ENCODE peak calls at places on chromosomes 16 and 17, in seven cellular contexts. One of them, this sample, is unnamed.

GRCh38 chr16:46817961-46818360 is 13.0 kb downstream of the C16orf87 start:
- DNase-seq in mammary epithelial cell: no peak
- DNase-seq in lung: no peak
- DNase-seq in BE2C: no peak
- DNase-seq in GM12878: no peak
- DNase-seq in choroid plexus epithelial cell: peak
- DNase-seq in IMR-90: peak
- DNase-seq in this sample: no peak

GRCh38 chr16:49499018-49499785 is 125.6 kb downstream of the C16orf78 start:
- DNase-seq in GM12878: no peak
- DNase-seq in IMR-90: no peak
- DNase-seq in choroid plexus epithelial cell: no peak
- DNase-seq in BE2C: no peak
- DNase-seq in lung: no peak
- DNase-seq in mammary epithelial cell: no peak
- DNase-seq in this sample: no peak

GRCh38 chr16:10180771-10181163 is 1.5 kb downstream of the GRIN2A start:
- DNase-seq in BE2C: peak
- DNase-seq in mammary epithelial cell: no peak
- DNase-seq in GM12878: no peak
- DNase-seq in lung: no peak
- DNase-seq in IMR-90: no peak
- DNase-seq in choroid plexus epithelial cell: no peak
- DNase-seq in this sample: no peak

GRCh38 chr16:74611721-74612120 is 4.8 kb upstream of the GLG1 start:
- DNase-seq in choroid plexus epithelial cell: peak
- DNase-seq in mammary epithelial cell: no peak
- DNase-seq in lung: no peak
- DNase-seq in BE2C: no peak
- DNase-seq in IMR-90: peak
- DNase-seq in GM12878: no peak
- DNase-seq in this sample: no peak

GRCh38 chr17:37479025-37479424 is 10.7 kb upstream of the DUSP14 start:
- DNase-seq in lung: no peak
- DNase-seq in BE2C: no peak
- DNase-seq in choroid plexus epithelial cell: no peak
- DNase-seq in mammary epithelial cell: no peak
- DNase-seq in GM12878: no peak
- DNase-seq in IMR-90: no peak
- DNase-seq in this sample: no peak

GRCh38 chr17:60103957-60104356 is 25.2 kb upstream of the HEATR6 start:
- DNase-seq in IMR-90: no peak
- DNase-seq in GM12878: no peak
- DNase-seq in choroid plexus epithelial cell: no peak
- DNase-seq in lung: peak
- DNase-seq in BE2C: no peak
- DNase-seq in mammary epithelial cell: no peak
- DNase-seq in this sample: no peak

GRCh38 chr17:30290696-30291570 is 811 bp downstream of the BLMH start:
- DNase-seq in GM12878: no peak
- DNase-seq in BE2C: peak
- DNase-seq in IMR-90: peak
- DNase-seq in choroid plexus epithelial cell: peak
- DNase-seq in mammary epithelial cell: peak
- DNase-seq in lung: peak
- DNase-seq in this sample: peak

GRCh38 chr16:1631931-1632637 is 19.9 kb downstream of the CRAMP1 start:
- DNase-seq in mammary epithelial cell: no peak
- DNase-seq in BE2C: no peak
- DNase-seq in lung: no peak
- DNase-seq in IMR-90: no peak
- DNase-seq in choroid plexus epithelial cell: no peak
- DNase-seq in GM12878: no peak
- DNase-seq in this sample: no peak

GRCh38 chr16:2986623-2987188 is 6.5 kb upstream of the PKMYT1 start:
- DNase-seq in lung: no peak
- DNase-seq in GM12878: no peak
- DNase-seq in mammary epithelial cell: no peak
- DNase-seq in BE2C: no peak
- DNase-seq in IMR-90: no peak
- DNase-seq in choroid plexus epithelial cell: no peak
- DNase-seq in this sample: no peak

GRCh38 chr17:15944720-15945492 is at the start of gene ADORA2B:
- DNase-seq in mammary epithelial cell: peak
- DNase-seq in IMR-90: peak
- DNase-seq in BE2C: peak
- DNase-seq in lung: peak
- DNase-seq in GM12878: no peak
- DNase-seq in choroid plexus epithelial cell: peak
- DNase-seq in this sample: peak

GRCh38 chr16:82715833-82716232 is 89.1 kb downstream of the CDH13 start:
- DNase-seq in choroid plexus epithelial cell: no peak
- DNase-seq in mammary epithelial cell: peak
- DNase-seq in BE2C: no peak
- DNase-seq in GM12878: no peak
- DNase-seq in lung: no peak
- DNase-seq in IMR-90: no peak
- DNase-seq in this sample: no peak

GRCh38 chr17:21019976-21020575 is 22.7 kb downstream of the USP22 start:
- DNase-seq in IMR-90: no peak
- DNase-seq in GM12878: no peak
- DNase-seq in BE2C: peak
- DNase-seq in mammary epithelial cell: no peak
- DNase-seq in lung: no peak
- DNase-seq in choroid plexus epithelial cell: peak
- DNase-seq in this sample: no peak

GRCh38 chr16:85958731-85959130 is 59.8 kb downstream of the IRF8 start:
- DNase-seq in lung: no peak
- DNase-seq in mammary epithelial cell: no peak
- DNase-seq in choroid plexus epithelial cell: no peak
- DNase-seq in GM12878: no peak
- DNase-seq in IMR-90: no peak
- DNase-seq in BE2C: no peak
- DNase-seq in this sample: no peak
- TF ChIP-seq CTCF in lung: no peak
- TF ChIP-seq CTCF in mammary epithelial cell: no peak
- TF ChIP-seq CTCF in choroid plexus epithelial cell: no peak
- TF ChIP-seq CTCF in GM12878: no peak
- TF ChIP-seq CTCF in IMR-90: no peak
- TF ChIP-seq CTCF in BE2C: no peak
- TF ChIP-seq CTCF in this sample: no peak

DNA sequence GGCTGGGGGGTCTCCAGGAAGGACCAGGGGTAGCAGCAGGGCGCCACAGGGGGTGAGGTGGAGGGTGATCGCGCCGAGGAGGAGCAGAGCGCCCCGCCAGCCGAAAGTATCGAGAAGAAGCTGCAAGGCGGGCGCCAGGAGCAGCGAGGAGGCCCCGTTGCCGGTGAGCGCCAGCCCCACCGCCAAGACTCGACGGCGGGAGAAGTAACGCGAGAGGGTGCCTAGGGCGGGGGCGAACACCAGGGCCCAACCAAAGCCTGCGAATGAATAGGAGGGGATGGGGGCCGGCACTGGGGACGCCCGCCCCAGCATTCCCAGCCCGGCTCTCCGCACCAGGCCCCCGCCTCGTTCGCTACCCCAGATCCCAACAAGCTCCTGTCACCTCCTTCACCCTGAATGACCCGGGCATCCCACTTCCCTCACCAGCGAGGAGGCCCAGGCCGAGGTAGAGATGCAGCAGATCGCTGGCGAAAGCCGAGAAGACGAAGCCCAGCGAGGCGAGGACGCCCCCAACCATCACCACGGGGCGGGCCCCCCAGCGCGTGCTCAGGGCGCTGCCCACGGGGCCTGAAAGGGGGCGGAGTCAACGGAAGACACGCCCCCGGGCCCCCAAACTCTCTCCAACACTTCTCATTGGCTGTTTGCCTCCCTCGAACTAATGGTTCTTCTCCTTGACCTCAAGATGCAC is 1.2 kb downstream of the SLC16A11 start:
- DNase-seq in lung: no peak
- DNase-seq in choroid plexus epithelial cell: peak
- DNase-seq in BE2C: no peak
- DNase-seq in IMR-90: no peak
- DNase-seq in GM12878: no peak
- DNase-seq in mammary epithelial cell: no peak
- DNase-seq in this sample: no peak
- H3K4me3 ChIP-seq in lung: peak
- H3K4me3 ChIP-seq in choroid plexus epithelial cell: peak
- H3K4me3 ChIP-seq in BE2C: no peak
- H3K4me3 ChIP-seq in IMR-90: no peak
- H3K4me3 ChIP-seq in GM12878: peak
- H3K4me3 ChIP-seq in mammary epithelial cell: no peak
- H3K4me3 ChIP-seq in this sample: peak

GRCh38 chr16:15810949-15811348 is 45.9 kb downstream of the MYH11 start:
- DNase-seq in mammary epithelial cell: no peak
- DNase-seq in choroid plexus epithelial cell: no peak
- DNase-seq in BE2C: no peak
- DNase-seq in GM12878: no peak
- DNase-seq in lung: no peak
- DNase-seq in IMR-90: no peak
- DNase-seq in this sample: no peak
- TF ChIP-seq CTCF in mammary epithelial cell: no peak
- TF ChIP-seq CTCF in choroid plexus epithelial cell: no peak
- TF ChIP-seq CTCF in BE2C: no peak
- TF ChIP-seq CTCF in GM12878: no peak
- TF ChIP-seq CTCF in lung: no peak
- TF ChIP-seq CTCF in IMR-90: no peak
- TF ChIP-seq CTCF in this sample: no peak

GRCh38 chr17:49741009-49741691 is 22.8 kb downstream of the FAM117A start:
- DNase-seq in choroid plexus epithelial cell: peak
- DNase-seq in lung: no peak
- DNase-seq in BE2C: no peak
- DNase-seq in GM12878: no peak
- DNase-seq in mammary epithelial cell: peak
- DNase-seq in IMR-90: peak
- DNase-seq in this sample: peak
- H3K4me3 ChIP-seq in choroid plexus epithelial cell: no peak
- H3K4me3 ChIP-seq in lung: no peak
- H3K4me3 ChIP-seq in BE2C: no peak
- H3K4me3 ChIP-seq in GM12878: peak
- H3K4me3 ChIP-seq in mammary epithelial cell: no peak
- H3K4me3 ChIP-seq in IMR-90: no peak
- H3K4me3 ChIP-seq in this sample: no peak

DNA sequence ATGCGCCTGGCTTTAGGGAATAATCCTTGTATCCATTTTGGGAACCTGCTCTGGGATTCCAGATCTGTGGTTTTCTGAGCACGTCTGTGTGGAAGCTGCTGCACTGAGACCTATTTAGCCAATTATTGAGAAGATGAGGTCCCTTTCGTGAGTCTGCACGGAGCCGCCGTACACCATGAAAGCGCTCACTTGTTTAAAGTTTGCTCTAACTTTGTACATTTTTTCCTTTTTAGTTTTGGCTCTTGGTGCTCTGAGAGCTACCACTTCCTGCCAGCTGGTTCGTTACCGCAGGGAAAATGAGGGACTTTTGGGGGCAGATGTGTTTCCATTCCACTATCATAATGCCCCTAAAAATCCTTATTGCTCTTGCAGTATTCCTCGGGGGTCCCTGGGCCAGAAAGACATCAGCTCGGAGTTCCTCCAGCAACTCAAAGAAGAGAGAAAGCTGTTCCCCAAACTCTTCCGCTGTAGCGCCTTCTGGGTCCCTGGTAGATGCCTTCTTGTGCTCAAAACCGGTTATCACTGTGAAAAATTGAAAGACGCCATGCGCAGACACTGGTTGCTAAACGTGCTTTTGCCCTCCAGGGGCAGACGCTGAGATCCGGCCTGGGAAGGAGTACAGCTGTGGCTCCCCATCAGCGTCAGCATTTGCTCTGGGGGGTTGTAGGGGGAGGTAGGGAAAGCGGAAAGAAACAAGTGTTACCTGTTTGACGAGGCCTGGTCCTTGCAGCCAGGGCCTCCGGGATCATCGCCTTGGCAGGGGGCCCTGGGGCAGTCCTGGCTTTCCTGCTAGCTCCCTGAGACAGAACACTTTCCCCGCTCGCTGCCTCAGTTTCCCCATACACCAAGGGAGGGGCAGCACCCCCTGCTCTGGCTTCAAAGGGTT is 238.1 kb downstream of the MRTFB start:
- DNase-seq in choroid plexus epithelial cell: no peak
- DNase-seq in IMR-90: peak
- DNase-seq in BE2C: peak
- DNase-seq in mammary epithelial cell: peak
- DNase-seq in lung: no peak
- DNase-seq in GM12878: no peak
- DNase-seq in this sample: peak
- TF ChIP-seq CTCF in choroid plexus epithelial cell: no peak
- TF ChIP-seq CTCF in IMR-90: no peak
- TF ChIP-seq CTCF in BE2C: peak
- TF ChIP-seq CTCF in mammary epithelial cell: peak
- TF ChIP-seq CTCF in lung: no peak
- TF ChIP-seq CTCF in GM12878: peak
- TF ChIP-seq CTCF in this sample: peak

GRCh38 chr17:71024969-71025368 is 855.6 kb downstream of the KCNJ2 start:
- DNase-seq in IMR-90: no peak
- DNase-seq in mammary epithelial cell: no peak
- DNase-seq in choroid plexus epithelial cell: no peak
- DNase-seq in GM12878: no peak
- DNase-seq in BE2C: no peak
- DNase-seq in lung: no peak
- DNase-seq in this sample: no peak
- H3K4me3 ChIP-seq in IMR-90: no peak
- H3K4me3 ChIP-seq in mammary epithelial cell: no peak
- H3K4me3 ChIP-seq in choroid plexus epithelial cell: no peak
- H3K4me3 ChIP-seq in GM12878: no peak
- H3K4me3 ChIP-seq in BE2C: no peak
- H3K4me3 ChIP-seq in lung: no peak
- H3K4me3 ChIP-seq in this sample: no peak

DNA sequence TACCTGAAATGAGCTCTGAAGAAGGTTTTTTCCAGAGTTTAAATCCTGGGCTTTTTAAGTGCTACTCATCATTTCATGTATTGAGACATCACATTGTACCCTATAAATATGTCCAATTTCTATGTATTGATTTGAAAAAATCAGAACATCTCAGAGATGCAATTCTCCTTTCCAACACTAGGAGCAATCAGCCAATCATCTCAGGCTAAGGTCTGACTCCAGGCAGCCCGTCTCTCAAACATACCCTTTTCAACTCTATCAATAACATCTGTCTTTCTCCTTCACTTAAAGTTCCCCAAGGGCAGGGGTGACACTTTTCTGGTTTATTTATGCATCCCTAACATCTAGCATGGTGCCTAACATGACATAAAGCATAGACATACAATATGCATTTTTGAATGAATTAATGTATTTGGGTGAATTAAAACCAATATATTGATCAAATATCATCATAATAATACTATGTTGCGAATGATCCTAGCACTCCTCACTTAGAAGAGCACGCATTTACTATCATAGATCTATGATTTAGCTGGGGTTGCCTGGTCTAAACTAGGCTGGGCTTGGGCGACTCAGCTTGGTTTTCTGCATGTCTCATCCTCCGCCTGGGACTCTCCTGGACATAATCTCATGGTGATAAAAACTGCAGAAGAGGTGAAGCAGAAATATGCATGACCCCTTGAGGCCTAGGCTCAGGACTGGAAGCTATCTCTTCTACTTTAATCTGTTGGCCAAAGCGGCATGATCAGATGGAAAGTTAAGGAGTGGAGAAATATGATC is 5.2 kb upstream of the CDH11 start:
- DNase-seq in lung: no peak
- DNase-seq in IMR-90: no peak
- DNase-seq in mammary epithelial cell: no peak
- DNase-seq in GM12878: no peak
- DNase-seq in choroid plexus epithelial cell: no peak
- DNase-seq in BE2C: no peak
- DNase-seq in this sample: no peak
- TF ChIP-seq CTCF in lung: no peak
- TF ChIP-seq CTCF in IMR-90: peak
- TF ChIP-seq CTCF in mammary epithelial cell: peak
- TF ChIP-seq CTCF in GM12878: peak
- TF ChIP-seq CTCF in choroid plexus epithelial cell: peak
- TF ChIP-seq CTCF in BE2C: peak
- TF ChIP-seq CTCF in this sample: peak

GRCh38 chr17:2238432-2239169 is 65.0 kb downstream of the SMG6 start:
- DNase-seq in mammary epithelial cell: no peak
- DNase-seq in lung: no peak
- DNase-seq in IMR-90: no peak
- DNase-seq in BE2C: no peak
- DNase-seq in GM12878: peak
- DNase-seq in choroid plexus epithelial cell: peak
- DNase-seq in this sample: no peak
- H3K4me3 ChIP-seq in mammary epithelial cell: no peak
- H3K4me3 ChIP-seq in lung: no peak
- H3K4me3 ChIP-seq in IMR-90: no peak
- H3K4me3 ChIP-seq in BE2C: no peak
- H3K4me3 ChIP-seq in GM12878: peak
- H3K4me3 ChIP-seq in choroid plexus epithelial cell: no peak
- H3K4me3 ChIP-seq in this sample: no peak

This sample was measured in epithelial cell of esophagus.